ENCODE peak calls at places on chromosomes 12 and 14, in nine cellular contexts. P, L, I, Y, G, H, U, N and S are unnamed samples.

GRCh38 chr12:4392223-4392742 is 12.8 kb upstream of the FGF23 start:
- DNase-seq in N (no peak), I (peak; percentile 21), L (no peak), P (no peak), H (no peak), G (no peak), U (no peak), Y (no peak), S (no peak)

GRCh38 chr14:72943876-72944430 is 17.7 kb downstream of the DCAF4 start:
- DNase-seq in Y (no peak), I (no peak), P (no peak), N (no peak), G (no peak), L (no peak), U (no peak), H (no peak), S (no peak)

GRCh38 chr12:82130763-82131162 is 227.4 kb downstream of the CCDC59 start:
- DNase-seq in H (no peak), G (no peak), Y (no peak), P (no peak), I (no peak), U (no peak), L (no peak), N (no peak), S (no peak)

GRCh38 chr14:50943943-50944646 is at the start of gene PYGL:
- DNase-seq in H (peak; percentile 18), L (peak; percentile 60), Y (peak; percentile 89), N (peak; percentile 34), P (peak; percentile 76), U (peak; percentile 52), G (peak; percentile 84), I (peak; percentile 80), S (peak; percentile 92)

GRCh38 chr14:105069554-105069886 is 4.3 kb upstream of the GPR132 start:
- DNase-seq in I (no peak), L (no peak), N (no peak), G (no peak), U (no peak), H (no peak), P (no peak), Y (no peak), S (no peak)

GRCh38 chr14:56268653-56269052 is 150.4 kb downstream of the PELI2 start:
- DNase-seq in L (peak; percentile 48), H (no peak), Y (no peak), P (no peak), G (no peak), U (peak; percentile 36), I (no peak), N (no peak), S (no peak)

GRCh38 chr14:22221508-22221907 is 367.5 kb downstream of the DAD1 start:
- DNase-seq in I (no peak), H (no peak), U (no peak), N (no peak), G (peak; percentile 27), P (no peak), Y (no peak), L (peak; percentile 19), S (no peak)

GRCh38 chr14:61608245-61609142 is 86.8 kb upstream of the HIF1A start:
- DNase-seq in L (peak; percentile 60), U (peak; percentile 83), P (no peak), I (no peak), G (no peak), H (no peak), Y (no peak), N (no peak), S (no peak)

GRCh38 chr12:10016881-10017280 is 6.5 kb downstream of the CLEC12B start:
- DNase-seq in Y (no peak), U (peak; percentile 16), G (no peak), P (no peak), L (peak; percentile 5), N (no peak), H (no peak), I (no peak), S (no peak)

GRCh38 chr14:73616831-73617230 is 4.5 kb downstream of the ACOT6 start:
- DNase-seq in L (no peak), U (no peak), I (no peak), N (no peak), Y (no peak), P (no peak), G (no peak), H (no peak), S (no peak)

GRCh38 chr14:35398095-35398584 is 6.4 kb downstream of the NFKBIA start:
- DNase-seq in U (no peak), P (peak; percentile 69), G (peak; percentile 46), I (no peak), H (no peak), Y (no peak), N (no peak), L (no peak), S (no peak)

GRCh38 chr14:100944052-100944451 is 40.5 kb upstream of the RTL1 start:
- DNase-seq in L (no peak), P (no peak), H (no peak), Y (no peak), N (no peak), G (no peak), I (no peak), U (no peak), S (no peak)

GRCh38 chr12:104669057-104669770 is 212.5 kb downstream of the CHST11 start:
- DNase-seq in P (no peak), I (peak; percentile 74), Y (no peak), H (no peak), N (no peak), G (peak; percentile 75), L (peak; percentile 33), U (no peak), S (peak; percentile 77)

GRCh38 chr12:24069532-24070395 is 120.3 kb upstream of the SOX5 start:
- DNase-seq in G (peak; percentile 73), N (no peak), L (peak; percentile 67), H (no peak), I (no peak), U (peak; percentile 43), P (no peak), Y (no peak), S (no peak)

GRCh38 chr12:108381793-108382436 is 42.8 kb upstream of the CMKLR1 start:
- DNase-seq in Y (no peak), U (no peak), I (no peak), N (no peak), H (no peak), G (peak; percentile 53), P (no peak), L (no peak), S (no peak)

GRCh38 chr14:101827286-101827685 is 65.8 kb downstream of the PPP2R5C start:
- DNase-seq in U (no peak), L (no peak), G (no peak), H (no peak), I (no peak), P (no peak), Y (no peak), N (no peak), S (no peak)

GRCh38 chr14:30375280-30375892 is 183.6 kb upstream of the G2E3 start:
- DNase-seq in L (peak; percentile 58), U (peak; percentile 11), I (peak; percentile 42), P (peak; percentile 59), Y (no peak), G (peak; percentile 71), H (no peak), N (peak; percentile 6), S (no peak)

DNA sequence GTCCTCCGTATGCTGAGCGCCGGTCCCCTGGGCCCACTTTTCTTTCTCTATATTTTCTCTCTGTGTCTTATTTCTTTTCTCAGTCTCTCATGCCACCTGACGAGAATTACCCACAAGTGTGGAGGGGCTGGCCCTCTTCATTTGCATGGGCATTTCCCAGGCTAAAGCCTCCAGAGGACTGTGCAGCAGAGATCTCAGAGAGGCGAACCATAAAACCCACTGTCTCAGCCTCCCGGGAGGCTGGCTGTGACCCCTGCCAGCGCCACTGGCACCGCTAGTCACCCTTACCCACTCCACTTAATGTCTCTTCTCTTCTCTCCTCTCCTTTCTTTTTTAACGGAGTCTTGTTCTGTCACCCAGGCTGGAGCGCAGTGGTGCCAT is 7.1 kb upstream of the SERPINA9 start:
- DNase-seq in N (no peak), L (no peak), G (no peak), P (no peak), I (no peak), U (no peak), H (no peak), Y (no peak), S (no peak)
- H3K4me3 ChIP-seq in N (no peak overlapping the region), L (no peak overlapping the region), G (no peak overlapping the region), P (no peak overlapping the region), I (no peak overlapping the region), U (no peak overlapping the region), H (no peak overlapping the region), Y (no peak overlapping the region), S (no peak overlapping the region)

DNA sequence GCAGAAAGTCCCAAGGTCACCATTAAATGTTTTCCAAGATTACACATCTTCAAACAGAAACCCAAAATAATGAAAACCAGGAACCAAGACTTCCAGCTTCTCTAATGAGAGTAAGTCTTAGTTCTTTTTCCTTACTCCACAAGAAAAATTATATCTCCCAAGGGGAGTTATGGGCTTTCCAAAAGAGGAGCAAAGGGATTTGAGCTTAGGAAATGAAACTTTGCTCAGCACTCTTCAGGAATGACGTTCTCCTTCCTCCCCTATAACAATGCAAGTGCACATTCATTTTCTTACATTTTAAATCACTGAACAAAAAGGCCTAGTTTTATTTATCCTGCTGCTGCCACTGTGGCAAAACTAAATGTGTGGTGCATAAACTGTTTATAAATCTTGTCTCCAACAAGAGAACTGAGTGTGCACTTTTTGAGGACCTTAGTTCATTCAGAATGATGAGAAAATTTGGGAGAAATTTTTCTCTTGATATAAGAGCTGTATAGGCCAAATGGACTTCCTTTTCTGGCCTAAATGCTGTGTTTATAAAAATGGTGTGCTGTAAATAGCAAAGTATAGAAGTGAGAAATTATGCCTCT is 148.4 kb upstream of the PLEKHG7 start:
- DNase-seq in P (no peak), N (no peak), Y (no peak), L (peak; percentile 54), I (no peak), U (no peak), G (no peak), H (no peak), S (no peak)
- H3K4me1 ChIP-seq in P (peaks cover 23% of the 10 kb centered on the region), N (peaks cover 3% of the 10 kb centered on the region), Y (peaks cover 29% of the 10 kb centered on the region), L (no peaks in the 10 kb centered on the region), I (peaks cover 75% of the 10 kb centered on the region), U (peaks cover 12% of the 10 kb centered on the region), G (peaks cover 24% of the 10 kb centered on the region), H (peaks cover 19% of the 10 kb centered on the region), S (peaks cover 8% of the 10 kb centered on the region)

GRCh38 chr12:21248679-21249078 is 86.0 kb downstream of the SLCO1A2 start:
- DNase-seq in Y (no peak), L (peak; percentile 14), P (no peak), H (no peak), G (peak; percentile 9), I (no peak), N (no peak), U (no peak), S (no peak)
- H3K27ac ChIP-seq in Y (no peak overlapping the region), L (no peak overlapping the region), P (no peak overlapping the region), H (no peak overlapping the region), G (no peak overlapping the region), I (no peak overlapping the region), N (no peak overlapping the region), U (no peak overlapping the region), S (no peak overlapping the region)

DNA sequence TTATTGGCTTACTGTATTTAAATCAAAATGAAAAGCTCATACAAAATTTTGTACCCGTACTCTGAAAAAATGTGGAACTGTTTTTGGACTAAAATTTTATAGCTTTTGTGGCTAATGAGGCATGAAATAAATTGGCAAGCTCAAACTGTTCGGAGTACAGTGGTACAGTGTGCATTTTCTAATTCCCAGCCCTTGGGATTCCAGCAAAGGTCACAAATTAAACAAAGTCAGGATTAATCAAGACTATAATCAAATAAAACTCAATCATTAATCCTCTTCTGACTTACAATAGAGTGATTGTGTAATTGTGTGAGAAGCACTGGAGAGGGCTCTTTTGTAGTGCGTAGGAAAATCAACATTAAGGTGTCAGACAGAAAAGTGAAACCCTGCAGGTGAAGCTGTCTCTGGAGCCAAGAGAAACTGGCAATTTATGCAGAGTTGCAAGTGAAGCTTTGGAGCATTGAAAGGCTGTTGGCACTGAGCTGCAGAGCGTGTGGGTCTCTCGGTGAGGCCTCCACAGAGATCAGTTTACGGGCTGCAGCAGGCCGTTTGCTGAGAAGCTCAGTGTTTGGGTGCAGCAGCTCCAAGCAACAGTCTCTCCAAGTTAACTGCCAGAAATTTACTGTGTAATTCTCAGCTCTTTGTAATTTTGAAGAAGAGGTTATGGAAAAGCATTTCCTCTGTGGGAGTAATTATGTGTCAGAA is 275.9 kb downstream of the FBXL14 start:
- DNase-seq in U (peak; percentile 62), Y (no peak), H (no peak), I (peak; percentile 19), N (no peak), G (peak; percentile 28), L (peak; percentile 53), P (no peak), S (no peak)
- H3K4me3 ChIP-seq in U (peak overlapping the region; percentile 4), Y (peak overlapping the region; percentile 22), H (peak overlapping the region; percentile 22), I (no peak overlapping the region), N (no peak overlapping the region), G (no peak overlapping the region), L (peak overlapping the region; percentile 19), P (no peak overlapping the region), S (no peak overlapping the region)